ENCODE peak calls at places on chromosomes 2 and 18, in ten cellular contexts. X is A549, I is IMR-90, D is HepG2, G is K562, A is GM12878, Q is body of pancreas, T is HCT116, B is spleen, K is ovary. V is an unnamed sample.
A peak's percentile ranks its signal among the peaks of the same experiment; 100 is the strongest.

GRCh38 chr2:43802135-43802534 is 28.3 kb downstream of the DYNC2LI1 start:
- DNase-seq in X (no peak), I (no peak), D (peak; percentile 18), G (no peak), A (no peak), Q (no peak), T (no peak), B (no peak), K (no peak), V (no peak)

GRCh38 chr2:216082388-216082733 is 642 bp downstream of the TMEM169 start:
- DNase-seq in X (peak; percentile 35), I (no peak), D (no peak), G (no peak), A (no peak), Q (no peak), T (no peak), B (no peak), K (no peak), V (no peak)

GRCh38 chr2:105595536-105595935 is 149.2 kb upstream of the NCK2 start:
- DNase-seq in X (no peak), I (no peak), D (no peak), G (no peak), A (no peak), Q (no peak), T (no peak), B (no peak), K (no peak), V (no peak)

GRCh38 chr2:47056374-47056773 is 98.7 kb downstream of the STPG4 start:
- DNase-seq in X (no peak), I (peak; percentile 78), D (no peak), G (no peak), A (no peak), Q (no peak), T (no peak), B (no peak), K (no peak), V (no peak)

GRCh38 chr2:174967693-174968260 is 37.4 kb downstream of the CHN1 start:
- DNase-seq in X (no peak), I (no peak), D (no peak), G (no peak), A (no peak), Q (no peak), T (no peak), B (no peak), K (no peak), V (peak; percentile 14)

GRCh38 chr18:48833701-48834394 is 116.9 kb downstream of the SMAD7 start:
- DNase-seq in X (no peak), I (peak; percentile 23), D (no peak), G (no peak), A (no peak), Q (no peak), T (no peak), B (peak; percentile 87), K (no peak), V (no peak)

GRCh38 chr2:47658646-47659320 is 124.2 kb upstream of the MSH6 start:
- DNase-seq in X (no peak), I (no peak), D (no peak), G (no peak), A (no peak), Q (no peak), T (no peak), B (no peak), K (no peak), V (no peak)

GRCh38 chr2:151891566-151892194 is 63.5 kb upstream of the ARL5A start:
- DNase-seq in X (no peak), I (no peak), D (peak; percentile 14), G (no peak), A (no peak), Q (no peak), T (no peak), B (no peak), K (no peak), V (peak; percentile 25)

GRCh38 chr2:210072922-210073509 is 70.6 kb downstream of the RPE start:
- DNase-seq in X (peak; percentile 2), I (peak; percentile 60), D (peak; percentile 46), G (peak; percentile 13), A (no peak), Q (peak; percentile 58), T (peak; percentile 35), B (no peak), K (no peak), V (peak; percentile 40)
- TF ChIP-seq CTCF in X (peak; percentile 59), I (peak; percentile 74), D (peak; percentile 43), G (no peak), A (peak; percentile 58), Q (peak; percentile 66), T (peak; percentile 75), B (no peak), K (peak; percentile 41), V (peak; percentile 77)

GRCh38 chr18:63264871-63265270 is 54.7 kb downstream of the BCL2 start:
- DNase-seq in X (no peak), I (no peak), D (no peak), G (no peak), A (no peak), Q (no peak), T (no peak), B (no peak), K (no peak), V (no peak)
- H3K4me1 ChIP-seq in X (no peaks in the 10 kb centered on the region), I (no peaks in the 10 kb centered on the region), D (no peaks in the 10 kb centered on the region), G (no peaks in the 10 kb centered on the region), A (peaks cover 19% of the 10 kb centered on the region), Q (no peaks in the 10 kb centered on the region), T (no peaks in the 10 kb centered on the region), B (peaks cover 44% of the 10 kb centered on the region), K (peaks cover 15% of the 10 kb centered on the region), V (no peaks in the 10 kb centered on the region)

GRCh38 chr2:37571571-37572136 is 99.8 kb downstream of the CDC42EP3 start:
- DNase-seq in X (no peak), I (no peak), D (no peak), G (no peak), A (no peak), Q (no peak), T (no peak), B (no peak), K (no peak), V (no peak)
- TF ChIP-seq POLR2A in X (no peak), I (no peak), D (no peak), G (no peak), A (no peak), Q (no peak), T (no peak), B (no peak), K (no peak), V (no peak)

GRCh38 chr2:71550801-71551630 is 97.7 kb downstream of the DYSF start:
- DNase-seq in X (no peak), I (no peak), D (no peak), G (no peak), A (no peak), Q (no peak), T (no peak), B (peak; percentile 57), K (no peak), V (no peak)

GRCh38 chr2:71551631-71551915 is 98.2 kb downstream of the DYSF start:
- DNase-seq in X (no peak), I (no peak), D (no peak), G (no peak), A (no peak), Q (no peak), T (no peak), B (no peak), K (no peak), V (no peak)

GRCh38 chr2:71554028-71554705 is 100.8 kb downstream of the DYSF start:
- DNase-seq in X (no peak), I (no peak), D (no peak), G (no peak), A (no peak), Q (no peak), T (no peak), B (peak; percentile 36), K (no peak), V (no peak)

GRCh38 chr2:71552861-71553301 is 99.5 kb downstream of the DYSF start:
- DNase-seq in X (no peak), I (no peak), D (no peak), G (no peak), A (no peak), Q (no peak), T (no peak), B (peak; percentile 56), K (no peak), V (no peak)

GRCh38 chr2:71552356-71552755 is 99.0 kb downstream of the DYSF start:
- DNase-seq in X (no peak), I (no peak), D (no peak), G (no peak), A (no peak), Q (no peak), T (no peak), B (peak; percentile 31), K (no peak), V (no peak)
- TF ChIP-seq CTCF in X (no peak), I (no peak), D (no peak), G (no peak), A (no peak), Q (no peak), T (no peak), B (no peak), K (no peak), V (no peak)

V was measured in adrenal gland.